ENCODE peak calls at places on chromosomes 7 and 10, in ten cellular contexts. A is LoVo; M is BE2C; U is lower lobe of right lung; L is fibroblast of lung; J is effector CD4-positive, alpha-beta T cell; I is RPMI7951; R is activated naive CD8-positive, alpha-beta T cell treated with anti-CD3 and anti-CD28 coated beads, Interleukin-2, amount 50 U/mL, for 24 hours; W is stimulated activated CD4-positive, alpha-beta T cell treated with anti-CD3 and anti-CD28 coated beads, Interleukin-15, amount 100 ng/mL, for 48 hours; H is T-helper 1 cell. C is an unnamed sample.

GRCh38 chr10:69863580-69863979 is 61.9 kb downstream of the COL13A1 start:
- DNase-seq in M (no peak), I (peak; percentile 62), R (no peak), U (no peak), J (no peak), A (no peak), W (no peak), L (peak; percentile 57), H (no peak), C (no peak)

GRCh38 chr10:98055875-98056516 is 25.6 kb upstream of the CRTAC1 start:
- DNase-seq in H (no peak), U (no peak), W (no peak), L (peak; percentile 14), A (no peak), J (no peak), I (peak; percentile 22), M (no peak), R (peak; percentile 40), C (no peak)

GRCh38 chr10:114095676-114096331 is 52.1 kb downstream of the ADRB1 start:
- DNase-seq in M (peak; percentile 14), I (no peak), U (no peak), L (no peak), H (no peak), A (no peak), W (no peak), R (no peak), J (no peak), C (no peak)

GRCh38 chr10:94240901-94241300 is 121.8 kb downstream of the NOC3L start:
- DNase-seq in L (no peak), H (no peak), I (no peak), W (no peak), R (no peak), A (no peak), J (no peak), M (peak; percentile 41), U (no peak), C (no peak)

GRCh38 chr7:86833360-86833759 is 189.7 kb downstream of the GRM3 start:
- DNase-seq in W (no peak), I (no peak), M (no peak), J (no peak), U (no peak), R (no peak), A (no peak), H (no peak), L (no peak), C (no peak)

GRCh38 chr10:14050598-14050997 is 280.1 kb downstream of the FRMD4A start:
- DNase-seq in A (no peak), L (no peak), J (no peak), W (no peak), H (no peak), R (no peak), I (no peak), M (no peak), U (no peak), C (no peak)

GRCh38 chr10:59926086-59926485 is 19.7 kb upstream of the CCDC6 start:
- DNase-seq in M (no peak), U (no peak), J (no peak), L (no peak), I (no peak), H (no peak), R (no peak), W (no peak), A (no peak), C (no peak)

GRCh38 chr10:98323221-98324164 is 55.5 kb upstream of the LOXL4 start:
- DNase-seq in U (peak; percentile 83), R (peak; percentile 7), L (peak; percentile 96), M (peak; percentile 43), H (no peak), W (no peak), J (no peak), A (peak; percentile 68), I (peak; percentile 96), C (peak; percentile 12)

GRCh38 chr10:80684217-80684616 is 146.5 kb downstream of the SH2D4B start:
- DNase-seq in I (peak; percentile 10), M (no peak), W (no peak), H (peak; percentile 9), U (no peak), R (no peak), A (no peak), L (no peak), J (no peak), C (no peak)

GRCh38 chr7:128759274-128759673 is 16.3 kb downstream of the OPN1SW start:
- DNase-seq in U (no peak), A (no peak), W (no peak), I (no peak), J (no peak), L (no peak), M (no peak), H (no peak), R (no peak), C (no peak)

GRCh38 chr7:80439894-80440811 is 71.7 kb downstream of the GNAT3 start:
- DNase-seq in M (peak; percentile 45), U (no peak), W (no peak), J (no peak), L (peak; percentile 63), A (peak; percentile 50), R (no peak), I (peak; percentile 29), H (no peak), C (no peak)

GRCh38 chr7:99693427-99694200 is 13.8 kb upstream of the CYP3A5 start:
- DNase-seq in A (peak; percentile 79), R (no peak), H (no peak), L (no peak), I (no peak), J (no peak), U (peak; percentile 59), M (peak; percentile 10), W (no peak), C (no peak)

GRCh38 chr7:24336461-24336860 is 52.5 kb downstream of the NPY start:
- DNase-seq in U (no peak), R (no peak), M (no peak), I (peak; percentile 4), A (no peak), W (peak; percentile 22), L (no peak), H (peak; percentile 66), J (no peak), C (no peak)

GRCh38 chr10:79390551-79391229 is 43.4 kb downstream of the PPIF start:
- DNase-seq in L (no peak), M (no peak), H (no peak), I (no peak), R (no peak), U (peak; percentile 47), J (no peak), A (no peak), W (no peak), C (no peak)

GRCh38 chr7:46115410-46115809 is 194.3 kb upstream of the IGFBP3 start:
- DNase-seq in L (no peak), I (peak; percentile 48), H (no peak), W (no peak), A (no peak), U (no peak), M (no peak), J (no peak), R (no peak), C (no peak)

GRCh38 chr7:4085937-4086691 is 596.0 kb upstream of the FOXK1 start:
- DNase-seq in M (no peak), R (no peak), U (no peak), L (no peak), W (no peak), J (no peak), I (no peak), A (no peak), H (no peak), C (no peak)

GRCh38 chr7:157834501-157835143 is 497.8 kb downstream of the DNAJB6 start:
- DNase-seq in H (no peak), L (peak; percentile 27), A (no peak), U (peak; percentile 45), W (no peak), J (no peak), R (no peak), I (no peak), M (no peak), C (no peak)

GRCh38 chr7:86667732-86668131 is 24.0 kb downstream of the GRM3 start:
- DNase-seq in J (no peak), R (no peak), W (no peak), U (no peak), I (no peak), M (no peak), L (no peak), A (no peak), H (no peak), C (peak; percentile 11)

GRCh38 chr7:30933124-30933893 is 21.7 kb downstream of the AQP1 start:
- DNase-seq in L (no peak), R (no peak), U (peak; percentile 39), H (no peak), W (no peak), M (peak; percentile 9), A (no peak), J (no peak), I (no peak), C (no peak)

GRCh38 chr10:101358706-101359300 is 4.8 kb downstream of the BTRC start:
- DNase-seq in A (no peak), U (no peak), R (no peak), W (no peak), H (no peak), M (no peak), L (peak; percentile 78), I (no peak), J (no peak), C (no peak)

GRCh38 chr10:68406111-68406814 is 814 bp downstream of the RUFY2 start:
- DNase-seq in R (peak; percentile 52), W (peak; percentile 27), U (peak; percentile 70), M (peak; percentile 65), J (no peak), A (peak; percentile 50), H (peak; percentile 33), I (peak; percentile 59), L (peak; percentile 66), C (no peak)

GRCh38 chr10:17026686-17027485 is 102.7 kb downstream of the CUBN start:
- DNase-seq in U (no peak), H (peak; percentile 94), W (peak; percentile 50), L (peak; percentile 60), A (no peak), I (peak; percentile 55), R (peak; percentile 68), M (no peak), J (peak; percentile 62), C (no peak)

GRCh38 chr10:126439947-126440346 is 51.7 kb upstream of the ADAM12 start:
- DNase-seq in I (peak; percentile 86), L (peak; percentile 9), J (no peak), U (no peak), A (no peak), R (no peak), W (no peak), M (no peak), H (no peak), C (no peak)

GRCh38 chr10:693506-693905 is 4.0 kb upstream of the DIP2C start:
- DNase-seq in M (no peak), L (peak; percentile 69), J (no peak), A (peak; percentile 19), U (no peak), R (no peak), W (no peak), I (no peak), H (no peak), C (no peak)

GRCh38 chr10:78931333-78932083 is 137.3 kb upstream of the ZMIZ1 start:
- DNase-seq in L (peak; percentile 91), R (no peak), J (no peak), A (peak; percentile 6), I (peak; percentile 92), W (no peak), H (no peak), U (no peak), M (peak; percentile 60), C (no peak)

GRCh38 chr10:132685121-132685891 is 100.6 kb downstream of the NKX6-2 start:
- DNase-seq in H (no peak), W (peak; percentile 16), R (peak; percentile 32), U (peak; percentile 75), M (no peak), J (no peak), I (peak; percentile 70), A (no peak), L (peak; percentile 72), C (no peak)

GRCh38 chr10:62815373-62816111 is 624 bp downstream of the EGR2 start:
- DNase-seq in J (no peak), L (peak; percentile 51), M (no peak), A (no peak), W (no peak), R (peak; percentile 41), H (no peak), U (peak; percentile 54), I (peak; percentile 16), C (no peak)

GRCh38 chr10:98391578-98391991 is 23.4 kb downstream of the PYROXD2 start:
- DNase-seq in L (no peak), U (no peak), A (no peak), W (no peak), R (no peak), J (no peak), H (peak; percentile 47), I (no peak), M (no peak), C (no peak)

C was measured in NCI-H2081 treated with DMSO at 0.1 percent for 48 hours.